ENCODE peak calls at places on chromosomes 16 and 17, in seven cellular contexts. S is mesothelial cell of epicardium; W is mucosa of descending colon; T is activated CD8-positive, alpha-beta T cell treated with anti-CD3 and anti-CD28 coated beads for 36 hours; I is DND-41; O is ovary; Y is neural progenitor cell. L is an unnamed sample.

GRCh38 chr17:40598928-40599627 is 33.8 kb upstream of the CCR7 start:
- DNase-seq in S (no peak), W (peak), T (peak), I (no peak), O (no peak), Y (no peak), L (no peak)

GRCh38 chr16:3716831-3717234 is 491 bp downstream of the TRAP1 start:
- DNase-seq in S (no peak), W (peak), T (peak), I (peak), O (no peak), Y (peak), L (no peak)

GRCh38 chr16:67883872-67884261 is 818 bp upstream of the NRN1L start:
- DNase-seq in S (peak), W (peak), T (peak), I (peak), O (peak), Y (peak), L (no peak)

GRCh38 chr16:78289368-78289767 is 189.9 kb downstream of the WWOX start:
- DNase-seq in S (no peak), W (no peak), T (no peak), I (no peak), O (no peak), Y (no peak), L (no peak)

GRCh38 chr16:14109077-14109775 is 38.1 kb downstream of the MRTFB start:
- DNase-seq in S (no peak), W (no peak), T (no peak), I (no peak), O (no peak), Y (no peak), L (no peak)

GRCh38 chr17:67606471-67606870 is 111.3 kb upstream of the NOL11 start:
- DNase-seq in S (no peak), W (peak), T (no peak), I (no peak), O (peak), Y (no peak), L (no peak)

GRCh38 chr17:14395255-14395654 is 94.4 kb downstream of the HS3ST3B1 start:
- DNase-seq in S (no peak), W (no peak), T (no peak), I (no peak), O (no peak), Y (no peak), L (no peak)

GRCh38 chr16:80027007-80027965 is 426.7 kb upstream of the MAF start:
- DNase-seq in S (peak), W (peak), T (peak), I (peak), O (no peak), Y (no peak), L (peak)

GRCh38 chr17:72171703-72172670 is 51.2 kb downstream of the SOX9 start:
- DNase-seq in S (no peak), W (no peak), T (no peak), I (no peak), O (no peak), Y (no peak), L (no peak)

GRCh38 chr17:1490643-1491405 is 1.7 kb downstream of the MYO1C start:
- DNase-seq in S (no peak), W (peak), T (peak), I (peak), O (peak), Y (peak), L (no peak)

GRCh38 chr16:87541882-87542234 is 49.0 kb upstream of the ZCCHC14 start:
- DNase-seq in S (no peak), W (no peak), T (no peak), I (no peak), O (no peak), Y (no peak), L (no peak)

GRCh38 chr17:77337150-77337549 is 196.4 kb downstream of the SEC14L1 start:
- DNase-seq in S (no peak), W (no peak), T (no peak), I (no peak), O (no peak), Y (no peak), L (no peak)

GRCh38 chr17:80632046-80632581 is 87.5 kb downstream of the RPTOR start:
- DNase-seq in S (no peak), W (no peak), T (no peak), I (no peak), O (no peak), Y (peak), L (no peak)

GRCh38 chr16:84717484-84717883 is 17.7 kb downstream of the USP10 start:
- DNase-seq in S (no peak), W (no peak), T (no peak), I (no peak), O (no peak), Y (no peak), L (no peak)

GRCh38 chr17:21218101-21218500 is 4.1 kb upstream of the TMEM11 start:
- DNase-seq in S (no peak), W (no peak), T (peak), I (no peak), O (no peak), Y (peak), L (no peak)

GRCh38 chr17:4908301-4908700 is 5.4 kb upstream of the CHRNE start:
- DNase-seq in S (no peak), W (no peak), T (peak), I (no peak), O (no peak), Y (peak), L (no peak)

GRCh38 chr17:42598905-42599304 is 10.3 kb downstream of the RETREG3 start:
- DNase-seq in S (no peak), W (no peak), T (no peak), I (no peak), O (no peak), Y (no peak), L (no peak)

GRCh38 chr17:29597361-29598172 is 4.6 kb downstream of the ANKRD13B start:
- DNase-seq in S (no peak), W (no peak), T (no peak), I (no peak), O (no peak), Y (peak), L (no peak)

GRCh38 chr17:7354262-7354781 is 634 bp upstream of the TMEM95 start:
- DNase-seq in S (no peak), W (peak), T (peak), I (no peak), O (no peak), Y (peak), L (no peak)

GRCh38 chr16:64356267-64356666 is 765.6 kb downstream of the CDH11 start:
- DNase-seq in S (no peak), W (no peak), T (no peak), I (no peak), O (no peak), Y (no peak), L (peak)

GRCh38 chr16:67953641-67954375 is 9.9 kb upstream of the LCAT start:
- DNase-seq in S (no peak), W (no peak), T (no peak), I (no peak), O (no peak), Y (no peak), L (no peak)

GRCh38 chr16:31352344-31353115 is 2.4 kb upstream of the ITGAX start:
- DNase-seq in S (no peak), W (no peak), T (no peak), I (no peak), O (no peak), Y (no peak), L (no peak)

GRCh38 chr17:12024332-12024731 is 3.7 kb downstream of the MAP2K4 start:
- DNase-seq in S (no peak), W (no peak), T (no peak), I (no peak), O (no peak), Y (no peak), L (no peak)

GRCh38 chr17:56812971-56813388 is 20.7 kb downstream of the C17orf67 start:
- DNase-seq in S (no peak), W (no peak), T (no peak), I (peak), O (no peak), Y (no peak), L (no peak)

GRCh38 chr17:42034059-42034458 is 14.2 kb downstream of the NKIRAS2 start:
- DNase-seq in S (no peak), W (no peak), T (peak), I (no peak), O (no peak), Y (no peak), L (no peak)

GRCh38 chr17:81687770-81688541 is 4.1 kb downstream of the HGS start:
- DNase-seq in S (no peak), W (no peak), T (no peak), I (no peak), O (no peak), Y (no peak), L (no peak)

GRCh38 chr17:14813649-14814048 is 451.5 kb downstream of the PMP22 start:
- DNase-seq in S (no peak), W (peak), T (peak), I (peak), O (no peak), Y (peak), L (no peak)

GRCh38 chr17:28948873-28949184 is 2.5 kb downstream of the PHF12 start:
- DNase-seq in S (no peak), W (no peak), T (no peak), I (no peak), O (no peak), Y (peak), L (no peak)

GRCh38 chr16:4936991-4937781 is at the start of gene PPL:
- DNase-seq in S (peak), W (peak), T (peak), I (no peak), O (peak), Y (peak), L (no peak)

GRCh38 chr16:4935231-4935855 is 1.6 kb downstream of the PPL start:
- DNase-seq in S (no peak), W (peak), T (no peak), I (no peak), O (peak), Y (no peak), L (peak)

GRCh38 chr16:4937782-4938682 is 1.1 kb upstream of the PPL start:
- DNase-seq in S (no peak), W (peak), T (no peak), I (no peak), O (no peak), Y (no peak), L (no peak)

GRCh38 chr16:4934591-4934990 is 2.4 kb downstream of the PPL start:
- DNase-seq in S (no peak), W (no peak), T (no peak), I (no peak), O (no peak), Y (no peak), L (no peak)

GRCh38 chr16:4936181-4936990 is 562 bp downstream of the PPL start:
- DNase-seq in S (no peak), W (peak), T (no peak), I (no peak), O (peak), Y (peak), L (no peak)
- TF ChIP-seq CTCF in S (no peak), W (peak), T (no peak), I (no peak), O (no peak), Y (peak), L (peak)

GRCh38 chr17:37389160-37389559 is 13.4 kb downstream of the C17orf78 start:
- DNase-seq in S (no peak), W (peak), T (no peak), I (no peak), O (no peak), Y (no peak), L (no peak)

GRCh38 chr17:37388266-37388665 is 12.5 kb downstream of the C17orf78 start:
- DNase-seq in S (no peak), W (no peak), T (no peak), I (no peak), O (no peak), Y (no peak), L (no peak)

GRCh38 chr17:37385439-37385990 is 9.7 kb downstream of the C17orf78 start:
- DNase-seq in S (no peak), W (no peak), T (no peak), I (no peak), O (no peak), Y (no peak), L (no peak)

GRCh38 chr17:37384560-37385160 is 8.9 kb downstream of the C17orf78 start:
- DNase-seq in S (no peak), W (no peak), T (no peak), I (no peak), O (no peak), Y (no peak), L (no peak)

DNA sequence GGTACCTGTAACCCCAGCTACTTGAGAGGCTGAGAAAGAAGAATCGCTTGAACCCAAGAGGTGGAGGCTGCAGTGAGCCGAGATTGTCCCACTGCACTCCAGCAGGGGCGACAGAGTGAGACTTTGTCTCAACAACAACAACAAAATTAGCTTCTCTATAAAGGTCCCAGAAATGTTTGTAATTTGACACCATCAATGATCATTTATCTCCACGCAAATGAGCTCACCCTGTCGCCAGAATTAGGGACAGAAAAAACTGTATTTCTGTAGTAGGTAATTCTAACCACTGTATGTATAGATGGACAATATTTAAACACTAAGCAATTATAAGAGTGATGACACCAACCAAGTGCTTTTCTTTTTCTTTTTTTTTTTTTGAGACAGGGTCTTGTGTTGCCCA is 10.7 kb downstream of the C17orf78 start:
- DNase-seq in S (no peak), W (no peak), T (no peak), I (no peak), O (no peak), Y (no peak), L (no peak)
- TF ChIP-seq CTCF in S (no peak), W (no peak), T (no peak), I (no peak), O (no peak), Y (no peak), L (no peak)

GRCh38 chr17:50213026-50214015 is 11.9 kb upstream of the COL1A1 start:
- DNase-seq in S (no peak), W (no peak), T (peak), I (peak), O (no peak), Y (peak), L (no peak)
- TF ChIP-seq CTCF in S (no peak), W (no peak), T (no peak), I (peak), O (no peak), Y (peak), L (no peak)

DNA sequence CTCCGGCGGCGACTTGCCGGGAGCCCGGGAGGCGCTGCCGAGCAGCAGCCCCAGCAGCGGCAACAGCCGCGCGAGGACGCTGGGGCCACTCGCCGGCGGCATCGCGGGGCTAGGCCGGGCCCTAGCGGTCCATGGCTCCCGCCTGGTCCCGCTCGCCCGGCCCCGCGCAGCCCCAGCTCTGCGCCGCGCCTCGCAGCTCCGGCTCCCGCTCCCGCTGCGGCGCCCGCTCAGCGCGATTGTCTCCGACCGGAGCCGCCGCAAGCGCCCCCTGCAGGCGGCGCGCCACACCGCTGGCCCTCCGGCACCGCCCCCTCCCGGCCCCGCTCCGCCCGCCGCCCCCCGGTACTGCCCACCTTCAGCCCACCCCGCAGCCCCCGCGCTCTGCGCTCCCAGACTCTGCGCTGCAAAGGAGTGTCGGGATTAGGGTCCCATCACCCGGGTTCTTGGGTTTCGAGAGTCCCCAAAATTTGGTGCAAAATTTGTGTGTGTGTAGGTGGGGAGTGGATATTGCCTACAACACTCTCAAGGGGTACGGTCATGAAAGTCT is at the start of gene FAM171A2:
- DNase-seq in S (peak), W (peak), T (peak), I (peak), O (peak), Y (peak), L (no peak)
- TF ChIP-seq CTCF in S (peak), W (peak), T (peak), I (peak), O (peak), Y (peak), L (peak)

DNA sequence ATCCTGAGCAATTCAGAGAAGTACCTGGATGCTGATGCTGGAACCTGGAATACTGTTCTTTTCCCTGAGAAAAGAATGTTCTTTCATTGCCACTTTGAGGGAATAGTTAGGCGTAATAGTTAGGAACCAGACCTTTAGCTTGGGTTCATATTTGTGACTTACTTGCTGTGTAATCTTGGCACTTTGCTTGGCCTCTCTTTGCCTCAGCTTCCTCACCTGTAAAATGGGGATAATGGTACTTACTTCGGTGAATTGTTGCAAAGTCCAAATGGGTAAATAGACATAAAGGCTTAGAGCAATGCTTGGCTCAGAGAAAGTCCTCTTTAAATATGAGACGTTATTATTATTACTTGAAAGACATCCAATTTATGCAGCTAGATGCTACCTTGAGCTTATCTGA is 55.0 kb upstream of the CLEC19A start:
- DNase-seq in S (no peak), W (no peak), T (no peak), I (no peak), O (no peak), Y (no peak), L (no peak)
- TF ChIP-seq CTCF in S (no peak), W (no peak), T (no peak), I (no peak), O (no peak), Y (no peak), L (no peak)

GRCh38 chr17:73936908-73937627 is 266.4 kb upstream of the RPL38 start:
- DNase-seq in S (no peak), W (no peak), T (no peak), I (no peak), O (no peak), Y (no peak), L (no peak)
- TF ChIP-seq CTCF in S (no peak), W (no peak), T (no peak), I (no peak), O (no peak), Y (no peak), L (no peak)

L was measured in AG09319.